ENCODE peak calls at places on chromosome 19, in four cellular contexts. C is tibial nerve, H is astrocyte, M is left lung. Z is an unnamed sample.

GRCh38 chr19:46786236-46787039 is 2.0 kb downstream of the SLC1A5 start:
- DNase-seq in C (peak; percentile 77), H (peak; percentile 67), M (peak; percentile 88), Z (peak; percentile 78)

GRCh38 chr19:32966750-32967149 is 5.0 kb downstream of the CEP89 start:
- DNase-seq in C (no peak), H (no peak), M (no peak), Z (no peak)

GRCh38 chr19:18160441-18160791 is 7.5 kb downstream of the PIK3R2 start:
- DNase-seq in C (no peak), H (no peak), M (no peak), Z (no peak)

GRCh38 chr19:5621311-5621944 is 1.1 kb downstream of the SAFB2 start:
- DNase-seq in C (peak; percentile 14), H (no peak), M (no peak), Z (no peak)

GRCh38 chr19:18419195-18419698 is at the start of gene SSBP4:
- DNase-seq in C (peak; percentile 66), H (peak; percentile 44), M (peak; percentile 93), Z (peak; percentile 80)

GRCh38 chr19:13526552-13526951 is 20.3 kb upstream of the CACNA1A start:
- DNase-seq in C (no peak), H (no peak), M (no peak), Z (no peak)

GRCh38 chr19:12723383-12723642 is 419 bp downstream of the TNPO2 start:
- DNase-seq in C (no peak), H (no peak), M (no peak), Z (no peak)

GRCh38 chr19:42497492-42498226 is 30.6 kb downstream of the CEACAM1 start:
- DNase-seq in C (no peak), H (no peak), M (no peak), Z (no peak)

GRCh38 chr19:34313188-34313587 is 51.8 kb upstream of the GPI start:
- DNase-seq in C (no peak), H (peak; percentile 80), M (no peak), Z (no peak)

GRCh38 chr19:51743405-51743804 is 8.3 kb downstream of the FPR1 start:
- DNase-seq in C (no peak), H (no peak), M (no peak), Z (no peak)

GRCh38 chr19:49564616-49565045 is 15.7 kb downstream of the NOSIP start:
- DNase-seq in C (no peak), H (no peak), M (no peak), Z (no peak)

GRCh38 chr19:35262101-35262761 is 6.5 kb upstream of the USF2 start:
- DNase-seq in C (no peak), H (no peak), M (peak; percentile 67), Z (peak; percentile 41)

GRCh38 chr19:12665646-12666304 is 767 bp downstream of the MAN2B1 start:
- DNase-seq in C (no peak), H (no peak), M (no peak), Z (no peak)

GRCh38 chr19:50003810-50004419 is 21.3 kb downstream of the VRK3 start:
- DNase-seq in C (peak; percentile 41), H (peak; percentile 96), M (no peak), Z (no peak)

GRCh38 chr19:51025401-51025800 is 1.0 kb downstream of the KLK11 start:
- DNase-seq in C (no peak), H (no peak), M (no peak), Z (no peak)

GRCh38 chr19:35509018-35509652 is 4.3 kb downstream of the DMKN start:
- DNase-seq in C (no peak), H (no peak), M (peak; percentile 90), Z (peak; percentile 84)

GRCh38 chr19:45492627-45493470 is 4.0 kb downstream of the RTN2 start:
- DNase-seq in C (no peak), H (peak; percentile 54), M (peak; percentile 78), Z (no peak)

GRCh38 chr19:18128044-18128443 is 24.9 kb upstream of the PIK3R2 start:
- DNase-seq in C (no peak), H (no peak), M (no peak), Z (no peak)

GRCh38 chr19:7191946-7192691 is 102.1 kb downstream of the INSR start:
- DNase-seq in C (no peak), H (no peak), M (no peak), Z (no peak)

GRCh38 chr19:48676887-48677286 is 4.1 kb upstream of the NTN5 start:
- DNase-seq in C (no peak), H (no peak), M (no peak), Z (no peak)

GRCh38 chr19:52786078-52786463 is 520 bp downstream of the ZNF600 start:
- DNase-seq in C (no peak), H (no peak), M (peak; percentile 77), Z (no peak)

GRCh38 chr19:34145741-34146202 is 26.5 kb upstream of the LSM14A start:
- DNase-seq in C (peak; percentile 57), H (peak; percentile 6), M (no peak), Z (no peak)

GRCh38 chr19:5621945-5622464 is 571 bp downstream of the SAFB2 start:
- DNase-seq in C (no peak), H (no peak), M (no peak), Z (no peak)

GRCh38 chr19:28065026-28065425 is 1147.9 kb downstream of the UQCRFS1 start:
- DNase-seq in C (no peak), H (peak; percentile 29), M (no peak), Z (no peak)

GRCh38 chr19:49201042-49201441 is 43.5 kb downstream of the TRPM4 start:
- DNase-seq in C (no peak), H (no peak), M (no peak), Z (no peak)

GRCh38 chr19:3614858-3615505 is 8.3 kb upstream of the TBXA2R start:
- DNase-seq in C (no peak), H (no peak), M (peak; percentile 58), Z (no peak)
- H3K4me1 ChIP-seq in C (no peaks in the 10 kb centered on the region), H (no peaks in the 10 kb centered on the region), M (peaks cover 21% of the 10 kb centered on the region), Z (peaks cover 12% of the 10 kb centered on the region)

GRCh38 chr19:1235625-1236538 is 1.9 kb downstream of the CBARP start:
- DNase-seq in C (no peak), H (no peak), M (no peak), Z (no peak)
- H3K4me3 ChIP-seq in C (no peak overlapping the region), H (peak overlapping the region; percentile 57), M (no peak overlapping the region), Z (no peak overlapping the region)

GRCh38 chr19:30559446-30559845 is 187.3 kb downstream of the ZNF536 start:
- DNase-seq in C (no peak), H (no peak), M (no peak), Z (no peak)
- H3K27ac ChIP-seq in C (no peak overlapping the region), H (no peak overlapping the region), M (no peak overlapping the region), Z (no peak overlapping the region)

GRCh38 chr19:10752237-10752912 is 34.5 kb downstream of the DNM2 start:
- DNase-seq in C (no peak), H (no peak), M (no peak), Z (no peak)
- H3K4me1 ChIP-seq in C (no peaks in the 10 kb centered on the region), H (peaks cover 22% of the 10 kb centered on the region), M (peaks cover 99% of the 10 kb centered on the region), Z (peaks cover 90% of the 10 kb centered on the region)